ENCODE peak calls at places on chromosome 12, in eight cellular contexts. X, A, R, E, K, O, H and G are unnamed samples.

GRCh38 chr12:4116251-4117111 is 157.1 kb upstream of the CCND2 start:
- DNase-seq in X (peak), A (no peak), R (peak), E (no peak), K (peak), O (peak), H (peak), G (peak)

GRCh38 chr12:116053479-116054195 is 223.9 kb downstream of the MED13L start:
- DNase-seq in X (peak), A (no peak), R (peak), E (no peak), K (no peak), O (peak), H (peak), G (no peak)

GRCh38 chr12:49276304-49277290 is 11.7 kb downstream of the TUBA1C start:
- DNase-seq in X (no peak), A (no peak), R (peak), E (no peak), K (no peak), O (no peak), H (no peak), G (no peak)

GRCh38 chr12:46389130-46389616 is 16.6 kb upstream of the SLC38A2 start:
- DNase-seq in X (peak), A (no peak), R (no peak), E (no peak), K (no peak), O (no peak), H (peak), G (no peak)

GRCh38 chr12:60279224-60279623 is 683.4 kb downstream of the SLC16A7 start:
- DNase-seq in X (no peak), A (no peak), R (no peak), E (no peak), K (no peak), O (no peak), H (peak), G (no peak)

GRCh38 chr12:21666722-21667121 is 9.1 kb upstream of the LDHB start:
- DNase-seq in X (no peak), A (no peak), R (no peak), E (no peak), K (no peak), O (no peak), H (peak), G (no peak)

GRCh38 chr12:74382994-74383393 is 154.6 kb upstream of the ATXN7L3B start:
- DNase-seq in X (no peak), A (no peak), R (no peak), E (no peak), K (no peak), O (no peak), H (no peak), G (no peak)

GRCh38 chr12:89138048-89138852 is 214.1 kb downstream of the DUSP6 start:
- DNase-seq in X (no peak), A (no peak), R (no peak), E (no peak), K (no peak), O (no peak), H (peak), G (no peak)

GRCh38 chr12:132776816-132777568 is 15.4 kb upstream of the ANKLE2 start:
- DNase-seq in X (no peak), A (no peak), R (no peak), E (no peak), K (no peak), O (no peak), H (peak), G (no peak)

GRCh38 chr12:98754095-98754494 is 109.0 kb downstream of the APAF1 start:
- DNase-seq in X (peak), A (peak), R (peak), E (no peak), K (no peak), O (no peak), H (peak), G (no peak)

GRCh38 chr12:1740161-1740948 is 49.5 kb downstream of the ADIPOR2 start:
- DNase-seq in X (no peak), A (no peak), R (no peak), E (no peak), K (no peak), O (no peak), H (no peak), G (no peak)

GRCh38 chr12:67818379-67819001 is 169.9 kb downstream of the DYRK2 start:
- DNase-seq in X (no peak), A (no peak), R (no peak), E (no peak), K (no peak), O (no peak), H (no peak), G (no peak)

GRCh38 chr12:30753233-30753632 is 1.5 kb downstream of the CAPRIN2 start:
- DNase-seq in X (no peak), A (peak), R (peak), E (peak), K (no peak), O (no peak), H (peak), G (no peak)

GRCh38 chr12:104938371-104938770 is 19.7 kb downstream of the SLC41A2 start:
- DNase-seq in X (no peak), A (no peak), R (no peak), E (no peak), K (no peak), O (no peak), H (no peak), G (no peak)

GRCh38 chr12:122336015-122336946 is 70.0 kb upstream of the VPS33A start:
- DNase-seq in X (no peak), A (peak), R (peak), E (peak), K (peak), O (peak), H (peak), G (no peak)

GRCh38 chr12:1205512-1206060 is 214.6 kb downstream of the ERC1 start:
- DNase-seq in X (peak), A (no peak), R (no peak), E (no peak), K (no peak), O (no peak), H (peak), G (no peak)

GRCh38 chr12:56998981-56999380 is 7.4 kb downstream of the ZBTB39 start:
- DNase-seq in X (no peak), A (peak), R (no peak), E (no peak), K (no peak), O (peak), H (no peak), G (no peak)

GRCh38 chr12:52555577-52555976 is 2.6 kb upstream of the KRT71 start:
- DNase-seq in X (no peak), A (no peak), R (no peak), E (no peak), K (no peak), O (no peak), H (no peak), G (no peak)

GRCh38 chr12:119208626-119209061 is 29.9 kb downstream of the HSPB8 start:
- DNase-seq in X (no peak), A (no peak), R (peak), E (no peak), K (no peak), O (peak), H (peak), G (no peak)

GRCh38 chr12:112555621-112556233 is 137.0 kb downstream of the PTPN11 start:
- DNase-seq in X (no peak), A (no peak), R (no peak), E (no peak), K (no peak), O (no peak), H (no peak), G (no peak)

GRCh38 chr12:69884386-69884785 is 59.4 kb downstream of the MYRFL start:
- DNase-seq in X (no peak), A (no peak), R (no peak), E (no peak), K (no peak), O (no peak), H (no peak), G (no peak)

GRCh38 chr12:78284417-78284816 is 453.7 kb downstream of the NAV3 start:
- DNase-seq in X (no peak), A (no peak), R (no peak), E (no peak), K (no peak), O (no peak), H (no peak), G (no peak)

GRCh38 chr12:24901975-24902461 is 46.9 kb downstream of the BCAT1 start:
- DNase-seq in X (no peak), A (peak), R (no peak), E (no peak), K (peak), O (no peak), H (peak), G (no peak)

GRCh38 chr12:30959778-30960177 is 33.2 kb downstream of the TSPAN11 start:
- DNase-seq in X (no peak), A (no peak), R (no peak), E (no peak), K (no peak), O (no peak), H (no peak), G (no peak)

GRCh38 chr12:3222306-3222705 is 145.1 kb downstream of the TSPAN9 start:
- DNase-seq in X (no peak), A (no peak), R (no peak), E (no peak), K (no peak), O (no peak), H (no peak), G (no peak)

GRCh38 chr12:32131666-32132065 is 25.0 kb downstream of the BICD1 start:
- DNase-seq in X (no peak), A (no peak), R (no peak), E (no peak), K (no peak), O (no peak), H (no peak), G (no peak)

GRCh38 chr12:843609-844008 is 91.2 kb downstream of the WNK1 start:
- DNase-seq in X (no peak), A (no peak), R (peak), E (no peak), K (no peak), O (no peak), H (no peak), G (no peak)

GRCh38 chr12:97063292-97063935 is 156.4 kb downstream of the NEDD1 start:
- DNase-seq in X (no peak), A (no peak), R (no peak), E (no peak), K (no peak), O (no peak), H (peak), G (no peak)

GRCh38 chr12:86634706-86635410 is 378.7 kb upstream of the MGAT4C start:
- DNase-seq in X (no peak), A (no peak), R (peak), E (no peak), K (no peak), O (no peak), H (peak), G (no peak)

GRCh38 chr12:58529897-58530296 is 390.4 kb downstream of the LRIG3 start:
- DNase-seq in X (peak), A (no peak), R (peak), E (no peak), K (no peak), O (no peak), H (peak), G (no peak)

GRCh38 chr12:53766881-53767280 is 15.1 kb upstream of the CISTR start:
- DNase-seq in X (no peak), A (no peak), R (no peak), E (no peak), K (no peak), O (no peak), H (peak), G (no peak)

GRCh38 chr12:111209779-111210178 is 159.1 kb downstream of the PHETA1 start:
- DNase-seq in X (no peak), A (no peak), R (no peak), E (no peak), K (no peak), O (no peak), H (no peak), G (no peak)

GRCh38 chr12:132380646-132381045 is 51.3 kb upstream of the GALNT9 start:
- DNase-seq in X (no peak), A (no peak), R (no peak), E (no peak), K (no peak), O (no peak), H (no peak), G (no peak)

GRCh38 chr12:50765325-50765911 is 1.5 kb downstream of the ATF1 start:
- DNase-seq in X (no peak), A (peak), R (peak), E (peak), K (no peak), O (peak), H (peak), G (peak)

GRCh38 chr12:6697584-6698351 is 2.8 kb downstream of the PIANP start:
- DNase-seq in X (peak), A (peak), R (peak), E (no peak), K (no peak), O (peak), H (peak), G (no peak)

GRCh38 chr12:76778358-76778757 is 14.4 kb downstream of the ZDHHC17 start:
- DNase-seq in X (no peak), A (no peak), R (no peak), E (no peak), K (no peak), O (no peak), H (no peak), G (no peak)

GRCh38 chr12:70774055-70774454 is 136.8 kb upstream of the PTPRB start:
- DNase-seq in X (no peak), A (no peak), R (peak), E (no peak), K (no peak), O (no peak), H (peak), G (no peak)

GRCh38 chr12:121079736-121080272 is 40.8 kb upstream of the OASL start:
- DNase-seq in X (no peak), A (no peak), R (no peak), E (no peak), K (peak), O (no peak), H (no peak), G (no peak)

DNA sequence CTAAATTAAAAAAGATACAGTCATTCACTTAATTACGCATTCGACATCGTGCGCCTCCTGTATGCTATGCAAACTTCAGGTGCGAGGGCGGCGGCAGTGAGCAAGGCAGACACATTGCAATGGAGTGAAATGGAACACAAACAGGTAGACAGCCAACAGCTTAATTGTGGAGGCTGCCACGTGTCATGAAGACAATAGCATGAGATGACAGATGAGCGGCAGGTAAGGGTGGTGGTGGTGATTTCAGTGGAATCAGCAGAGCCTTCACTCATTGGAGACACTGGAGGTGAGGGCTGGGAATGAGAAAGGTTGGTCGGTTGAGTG is 130.7 kb downstream of the TMEM132D start:
- DNase-seq in X (no peak), A (no peak), R (peak), E (no peak), K (no peak), O (no peak), H (no peak), G (no peak)
- TF ChIP-seq CTCF in X (no peak), A (no peak), R (no peak), E (no peak), K (no peak), O (no peak), H (no peak), G (no peak)

GRCh38 chr12:5433081-5433839 is 1.4 kb downstream of the NTF3 start:
- DNase-seq in X (no peak), A (no peak), R (no peak), E (no peak), K (no peak), O (no peak), H (peak), G (no peak)
- TF ChIP-seq CTCF in X (peak), A (no peak), R (no peak), E (no peak), K (no peak), O (no peak), H (no peak), G (no peak)

GRCh38 chr12:114512351-114512750 is 106.4 kb upstream of the TBX5 start:
- DNase-seq in X (no peak), A (no peak), R (peak), E (no peak), K (no peak), O (no peak), H (no peak), G (no peak)
- TF ChIP-seq CTCF in X (no peak), A (no peak), R (no peak), E (no peak), K (no peak), O (no peak), H (no peak), G (no peak)

DNA sequence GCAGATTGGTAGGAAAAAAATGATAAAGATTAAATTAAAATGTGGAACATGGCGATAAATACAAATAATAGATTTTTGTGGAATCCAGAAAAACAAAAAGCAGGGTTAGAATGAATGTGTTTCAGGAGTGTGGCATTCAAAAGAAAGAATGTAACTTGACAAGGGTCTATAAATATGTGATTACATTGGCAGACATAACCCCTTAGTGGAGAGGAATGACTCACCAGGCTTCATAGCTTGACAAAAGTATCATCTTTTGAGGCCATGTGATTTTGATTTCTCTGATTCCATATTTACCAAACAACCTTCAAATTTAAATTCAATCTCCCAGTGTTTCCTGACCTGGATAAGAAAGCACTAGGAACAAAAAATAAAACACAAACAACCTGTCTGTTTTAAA is 24.4 kb upstream of the MGST1 start:
- DNase-seq in X (no peak), A (no peak), R (peak), E (no peak), K (no peak), O (no peak), H (peak), G (no peak)
- TF ChIP-seq CTCF in X (no peak), A (no peak), R (no peak), E (no peak), K (no peak), O (no peak), H (no peak), G (no peak)

GRCh38 chr12:90589966-90590365 is 365.0 kb downstream of the CCER1 start:
- DNase-seq in X (no peak), A (no peak), R (no peak), E (no peak), K (no peak), O (no peak), H (no peak), G (no peak)
- TF ChIP-seq CTCF in X (no peak), A (no peak), R (no peak), E (no peak), K (no peak), O (no peak), H (no peak), G (no peak)

DNA sequence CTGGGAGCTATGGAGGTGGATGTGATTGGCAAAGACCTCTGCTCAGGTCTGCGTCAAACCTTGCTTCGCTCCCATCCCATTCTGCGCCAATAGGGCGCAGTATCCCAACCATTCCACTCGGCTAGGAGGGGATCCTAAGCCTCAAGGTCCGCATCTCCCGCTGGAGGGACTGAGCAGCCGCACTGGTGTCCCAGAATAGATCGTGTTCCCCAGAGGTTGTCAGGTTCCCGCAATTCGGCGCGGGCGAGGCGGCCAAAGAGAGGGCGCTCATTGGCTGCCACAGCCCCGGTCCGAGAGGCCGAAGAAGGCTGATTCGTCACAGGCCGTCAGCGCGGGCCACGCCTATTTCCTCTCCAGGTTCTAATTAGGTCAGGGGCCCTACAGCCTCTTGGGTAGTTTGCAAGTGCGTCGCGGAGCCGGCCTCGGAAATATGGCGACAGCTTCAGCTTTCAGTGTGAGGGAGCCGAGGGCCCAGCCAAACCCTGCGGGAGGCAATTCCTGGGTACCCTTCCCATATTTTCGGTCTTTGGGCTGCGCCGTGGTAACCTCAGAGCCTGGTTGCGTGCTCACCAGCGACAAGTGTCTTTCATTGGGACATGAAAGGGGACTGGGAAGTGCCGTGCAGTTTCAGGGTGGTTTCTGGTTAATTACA is 5.0 kb downstream of the OR10AD1 start:
- DNase-seq in X (peak), A (peak), R (no peak), E (peak), K (peak), O (peak), H (peak), G (peak)
- TF ChIP-seq CTCF in X (no peak), A (no peak), R (peak), E (no peak), K (no peak), O (no peak), H (peak), G (no peak)

GRCh38 chr12:93979189-93979588 is 169.2 kb upstream of the PLXNC1 start:
- DNase-seq in X (peak), A (peak), R (peak), E (no peak), K (no peak), O (peak), H (peak), G (no peak)
- TF ChIP-seq CTCF in X (peak), A (peak), R (peak), E (peak), K (peak), O (peak), H (peak), G (peak)